ENCODE peak calls at places on chromosomes 16 and 17, in ten cellular contexts. One of them, this sample, is unnamed.

GRCh38 chr17:47894498-47895253 is 1.4 kb upstream of the SP2 start:
- DNase-seq in ovary: no peak
- DNase-seq in HCT116: no peak
- DNase-seq in NB4: no peak
- DNase-seq in heart left ventricle: no peak
- DNase-seq in body of pancreas: no peak
- DNase-seq in A549: no peak
- DNase-seq in lower leg skin: no peak
- DNase-seq in uterus: no peak
- DNase-seq in esophagus muscularis mucosa: no peak
- DNase-seq in this sample: no peak

GRCh38 chr17:7717756-7718350 is 309 bp downstream of the DNAH2 start:
- DNase-seq in body of pancreas: no peak
- DNase-seq in NB4: peak
- DNase-seq in HCT116: no peak
- DNase-seq in lower leg skin: no peak
- DNase-seq in esophagus muscularis mucosa: no peak
- DNase-seq in ovary: no peak
- DNase-seq in uterus: no peak
- DNase-seq in heart left ventricle: no peak
- DNase-seq in A549: peak
- DNase-seq in this sample: no peak

GRCh38 chr17:61457226-61457983 is 5.2 kb downstream of the TBX4 start:
- DNase-seq in heart left ventricle: no peak
- DNase-seq in body of pancreas: no peak
- DNase-seq in NB4: no peak
- DNase-seq in A549: no peak
- DNase-seq in lower leg skin: peak
- DNase-seq in esophagus muscularis mucosa: no peak
- DNase-seq in HCT116: no peak
- DNase-seq in uterus: no peak
- DNase-seq in ovary: no peak
- DNase-seq in this sample: no peak

GRCh38 chr16:11743308-11744074 is 834 bp upstream of the TXNDC11 start:
- DNase-seq in A549: peak
- DNase-seq in NB4: peak
- DNase-seq in body of pancreas: peak
- DNase-seq in lower leg skin: peak
- DNase-seq in esophagus muscularis mucosa: no peak
- DNase-seq in heart left ventricle: peak
- DNase-seq in HCT116: peak
- DNase-seq in ovary: peak
- DNase-seq in uterus: peak
- DNase-seq in this sample: peak

GRCh38 chr17:64145751-64146417 is 15.9 kb upstream of the ERN1 start:
- DNase-seq in heart left ventricle: peak
- DNase-seq in NB4: peak
- DNase-seq in body of pancreas: peak
- DNase-seq in esophagus muscularis mucosa: peak
- DNase-seq in HCT116: peak
- DNase-seq in uterus: peak
- DNase-seq in ovary: peak
- DNase-seq in A549: peak
- DNase-seq in lower leg skin: peak
- DNase-seq in this sample: peak

GRCh38 chr16:65524997-65525396 is 403.1 kb upstream of the CDH11 start:
- DNase-seq in ovary: no peak
- DNase-seq in NB4: no peak
- DNase-seq in lower leg skin: no peak
- DNase-seq in uterus: no peak
- DNase-seq in A549: no peak
- DNase-seq in HCT116: no peak
- DNase-seq in body of pancreas: no peak
- DNase-seq in esophagus muscularis mucosa: no peak
- DNase-seq in heart left ventricle: peak
- DNase-seq in this sample: no peak

GRCh38 chr17:61337247-61337812 is 62.3 kb upstream of the TBX2 start:
- DNase-seq in HCT116: no peak
- DNase-seq in lower leg skin: no peak
- DNase-seq in uterus: peak
- DNase-seq in esophagus muscularis mucosa: no peak
- DNase-seq in ovary: no peak
- DNase-seq in NB4: no peak
- DNase-seq in A549: no peak
- DNase-seq in heart left ventricle: no peak
- DNase-seq in body of pancreas: no peak
- DNase-seq in this sample: no peak

GRCh38 chr16:361341-361871 is 8.9 kb upstream of the AXIN1 start:
- DNase-seq in A549: no peak
- DNase-seq in ovary: no peak
- DNase-seq in body of pancreas: no peak
- DNase-seq in NB4: no peak
- DNase-seq in HCT116: no peak
- DNase-seq in uterus: no peak
- DNase-seq in heart left ventricle: no peak
- DNase-seq in lower leg skin: no peak
- DNase-seq in esophagus muscularis mucosa: no peak
- DNase-seq in this sample: no peak

GRCh38 chr16:70644763-70645597 is 1.4 kb upstream of the IL34 start:
- DNase-seq in HCT116: no peak
- DNase-seq in body of pancreas: no peak
- DNase-seq in esophagus muscularis mucosa: no peak
- DNase-seq in ovary: no peak
- DNase-seq in uterus: no peak
- DNase-seq in lower leg skin: no peak
- DNase-seq in heart left ventricle: no peak
- DNase-seq in A549: no peak
- DNase-seq in NB4: no peak
- DNase-seq in this sample: no peak

GRCh38 chr17:32621612-32622312 is 135.0 kb downstream of the CDK5R1 start:
- DNase-seq in body of pancreas: no peak
- DNase-seq in heart left ventricle: no peak
- DNase-seq in HCT116: no peak
- DNase-seq in NB4: peak
- DNase-seq in ovary: no peak
- DNase-seq in uterus: no peak
- DNase-seq in lower leg skin: no peak
- DNase-seq in A549: no peak
- DNase-seq in esophagus muscularis mucosa: no peak
- DNase-seq in this sample: no peak

GRCh38 chr16:3355589-3355988 is at the start of gene OR2C1:
- DNase-seq in heart left ventricle: no peak
- DNase-seq in body of pancreas: no peak
- DNase-seq in NB4: no peak
- DNase-seq in lower leg skin: no peak
- DNase-seq in A549: no peak
- DNase-seq in HCT116: no peak
- DNase-seq in ovary: no peak
- DNase-seq in esophagus muscularis mucosa: no peak
- DNase-seq in uterus: no peak
- DNase-seq in this sample: no peak

GRCh38 chr17:55298111-55298510 is 33.4 kb downstream of the HLF start:
- DNase-seq in A549: no peak
- DNase-seq in ovary: no peak
- DNase-seq in lower leg skin: no peak
- DNase-seq in uterus: no peak
- DNase-seq in esophagus muscularis mucosa: no peak
- DNase-seq in body of pancreas: no peak
- DNase-seq in HCT116: no peak
- DNase-seq in NB4: no peak
- DNase-seq in heart left ventricle: no peak
- DNase-seq in this sample: no peak

GRCh38 chr17:29977836-29978235 is 36.4 kb downstream of the EFCAB5 start:
- DNase-seq in lower leg skin: no peak
- DNase-seq in body of pancreas: no peak
- DNase-seq in A549: no peak
- DNase-seq in uterus: no peak
- DNase-seq in esophagus muscularis mucosa: no peak
- DNase-seq in heart left ventricle: no peak
- DNase-seq in HCT116: no peak
- DNase-seq in NB4: no peak
- DNase-seq in ovary: no peak
- DNase-seq in this sample: no peak

GRCh38 chr17:56781944-56782737 is 51.6 kb downstream of the C17orf67 start:
- DNase-seq in lower leg skin: no peak
- DNase-seq in ovary: no peak
- DNase-seq in HCT116: no peak
- DNase-seq in NB4: no peak
- DNase-seq in esophagus muscularis mucosa: no peak
- DNase-seq in uterus: no peak
- DNase-seq in heart left ventricle: no peak
- DNase-seq in body of pancreas: no peak
- DNase-seq in A549: no peak
- DNase-seq in this sample: no peak

GRCh38 chr16:69326172-69326873 is 4.1 kb downstream of the PDF start:
- DNase-seq in HCT116: no peak
- DNase-seq in uterus: no peak
- DNase-seq in body of pancreas: peak
- DNase-seq in lower leg skin: no peak
- DNase-seq in esophagus muscularis mucosa: no peak
- DNase-seq in heart left ventricle: no peak
- DNase-seq in ovary: no peak
- DNase-seq in A549: no peak
- DNase-seq in NB4: no peak
- DNase-seq in this sample: peak

DNA sequence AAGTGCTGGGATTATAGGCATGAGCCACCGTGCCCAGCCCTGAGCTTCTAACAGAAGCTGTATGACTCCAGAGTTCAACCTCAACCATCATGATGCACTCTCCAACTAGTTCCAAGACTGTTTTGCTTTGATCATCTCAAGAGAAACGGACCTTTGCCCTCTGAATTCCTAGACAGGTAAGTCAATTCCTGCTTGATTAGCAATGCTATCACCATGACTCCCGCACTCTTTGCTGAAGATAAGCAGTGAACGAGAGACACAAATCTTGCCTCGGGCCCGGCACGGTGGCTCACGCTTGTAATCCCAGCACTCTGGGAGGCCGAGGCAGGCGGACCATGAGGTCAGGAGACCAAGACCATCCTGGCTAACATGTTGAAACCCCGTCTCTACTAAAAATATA is 22.2 kb downstream of the ANKFY1 start:
- DNase-seq in NB4: no peak
- DNase-seq in A549: no peak
- DNase-seq in esophagus muscularis mucosa: no peak
- DNase-seq in ovary: no peak
- DNase-seq in lower leg skin: no peak
- DNase-seq in heart left ventricle: no peak
- DNase-seq in body of pancreas: no peak
- DNase-seq in uterus: no peak
- DNase-seq in HCT116: no peak
- DNase-seq in this sample: no peak
- TF ChIP-seq CTCF in NB4: no peak
- TF ChIP-seq CTCF in A549: no peak
- TF ChIP-seq CTCF in esophagus muscularis mucosa: no peak
- TF ChIP-seq CTCF in ovary: no peak
- TF ChIP-seq CTCF in lower leg skin: no peak
- TF ChIP-seq CTCF in heart left ventricle: no peak
- TF ChIP-seq CTCF in body of pancreas: no peak
- TF ChIP-seq CTCF in uterus: no peak
- TF ChIP-seq CTCF in HCT116: no peak
- TF ChIP-seq CTCF in this sample: no peak

DNA sequence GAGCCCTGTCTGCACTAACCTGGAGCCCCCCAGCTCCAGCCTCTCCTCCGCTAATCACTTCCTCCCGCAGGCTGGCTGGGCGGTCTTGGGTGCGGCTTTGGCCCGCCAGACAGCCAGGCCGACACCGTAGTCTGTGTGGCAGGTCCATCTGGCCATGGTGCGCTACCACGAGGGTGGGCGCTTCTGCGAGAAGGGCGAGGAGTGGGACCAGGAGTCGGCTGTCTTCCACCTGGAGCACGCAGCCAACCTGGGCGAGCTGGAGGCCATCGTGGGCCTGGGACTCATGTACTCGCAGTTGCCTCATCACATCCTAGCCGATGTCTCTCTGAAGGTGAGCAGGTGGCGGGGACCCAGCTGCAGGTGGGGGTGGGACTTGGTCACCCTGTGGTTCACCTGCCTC is 30.7 kb upstream of the POLR3E start:
- DNase-seq in body of pancreas: no peak
- DNase-seq in heart left ventricle: no peak
- DNase-seq in lower leg skin: no peak
- DNase-seq in NB4: no peak
- DNase-seq in A549: no peak
- DNase-seq in HCT116: no peak
- DNase-seq in esophagus muscularis mucosa: no peak
- DNase-seq in ovary: no peak
- DNase-seq in uterus: no peak
- DNase-seq in this sample: no peak
- TF ChIP-seq POLR2A in body of pancreas: no peak
- TF ChIP-seq POLR2A in heart left ventricle: no peak
- TF ChIP-seq POLR2A in lower leg skin: no peak
- TF ChIP-seq POLR2A in NB4: no peak
- TF ChIP-seq POLR2A in A549: no peak
- TF ChIP-seq POLR2A in HCT116: no peak
- TF ChIP-seq POLR2A in esophagus muscularis mucosa: no peak
- TF ChIP-seq POLR2A in ovary: no peak
- TF ChIP-seq POLR2A in uterus: no peak
- TF ChIP-seq POLR2A in this sample: no peak

DNA sequence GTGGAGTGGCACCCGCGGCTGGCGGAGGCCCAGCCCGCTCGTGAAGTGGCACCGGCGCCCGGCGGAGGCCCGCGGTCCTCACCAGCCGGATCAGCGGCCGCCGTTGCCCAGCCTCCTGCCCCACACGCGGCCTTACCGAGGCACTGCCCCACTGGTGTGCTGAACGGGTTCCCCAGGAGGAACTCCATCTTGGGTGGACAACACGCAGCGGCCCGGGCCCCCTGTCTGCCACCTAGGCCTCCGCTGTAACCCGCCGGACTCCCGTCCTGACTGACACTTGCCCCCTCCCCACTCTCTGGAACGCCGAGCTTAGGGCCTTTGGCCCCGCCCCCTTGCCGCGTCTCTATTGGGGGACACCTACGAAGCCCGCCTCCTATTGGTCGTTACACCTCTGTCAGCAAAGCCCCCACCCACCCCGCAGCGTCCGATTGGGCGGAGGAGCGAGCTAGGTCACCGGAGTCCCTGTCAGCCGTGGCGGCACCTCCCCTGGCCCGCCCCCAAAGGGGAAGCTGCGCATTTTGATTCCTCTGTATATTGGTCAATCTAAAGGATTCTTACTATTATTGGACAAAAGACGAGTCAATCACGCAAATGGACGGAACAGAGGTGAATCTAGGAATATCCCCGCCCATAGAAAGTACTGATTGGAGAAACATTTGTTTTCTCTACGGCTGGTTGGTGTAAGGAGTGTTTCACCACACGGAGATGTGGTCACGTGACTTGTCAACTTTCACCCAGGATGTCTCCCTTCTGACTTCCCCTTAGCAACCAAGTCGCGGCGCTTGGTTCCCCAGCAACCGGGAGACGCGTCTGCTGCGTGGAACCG is at the start of the genes DRC3 and TOM1L2:
- DNase-seq in HCT116: peak
- DNase-seq in esophagus muscularis mucosa: peak
- DNase-seq in heart left ventricle: peak
- DNase-seq in uterus: peak
- DNase-seq in A549: peak
- DNase-seq in NB4: peak
- DNase-seq in body of pancreas: peak
- DNase-seq in lower leg skin: peak
- DNase-seq in ovary: peak
- DNase-seq in this sample: peak
- TF ChIP-seq CTCF in HCT116: no peak
- TF ChIP-seq CTCF in esophagus muscularis mucosa: no peak
- TF ChIP-seq CTCF in heart left ventricle: peak
- TF ChIP-seq CTCF in uterus: no peak
- TF ChIP-seq CTCF in A549: no peak
- TF ChIP-seq CTCF in NB4: no peak
- TF ChIP-seq CTCF in body of pancreas: no peak
- TF ChIP-seq CTCF in lower leg skin: no peak
- TF ChIP-seq CTCF in ovary: peak
- TF ChIP-seq CTCF in this sample: peak

GRCh38 chr17:18859256-18859655 is 1.3 kb downstream of the PRPSAP2 start:
- DNase-seq in uterus: no peak
- DNase-seq in lower leg skin: no peak
- DNase-seq in body of pancreas: no peak
- DNase-seq in ovary: no peak
- DNase-seq in esophagus muscularis mucosa: no peak
- DNase-seq in NB4: peak
- DNase-seq in heart left ventricle: no peak
- DNase-seq in A549: no peak
- DNase-seq in HCT116: no peak
- DNase-seq in this sample: no peak
- TF ChIP-seq POLR2A in uterus: no peak
- TF ChIP-seq POLR2A in lower leg skin: no peak
- TF ChIP-seq POLR2A in body of pancreas: no peak
- TF ChIP-seq POLR2A in ovary: no peak
- TF ChIP-seq POLR2A in esophagus muscularis mucosa: no peak
- TF ChIP-seq POLR2A in NB4: no peak
- TF ChIP-seq POLR2A in heart left ventricle: no peak
- TF ChIP-seq POLR2A in A549: no peak
- TF ChIP-seq POLR2A in HCT116: no peak
- TF ChIP-seq POLR2A in this sample: no peak

This sample was measured in thyroid gland.